ENCODE peak calls at places on chromosomes 7 and 10, in seven cellular contexts. One of them, this sample, is unnamed.

GRCh38 chr7:39392151-39392550 is 174.1 kb upstream of the YAE1 start:
- DNase-seq in PC-3: no peak
- DNase-seq in activated CD8-positive, alpha-beta T cell treated with anti-CD3 and anti-CD28 coated beads for 36 hours: no peak
- DNase-seq in cardiac fibroblast: no peak
- DNase-seq in stomach: no peak
- DNase-seq in spleen: no peak
- DNase-seq in HFFc6: no peak
- DNase-seq in this sample: no peak

GRCh38 chr7:115328018-115328417 is 406.1 kb downstream of the MDFIC start:
- DNase-seq in PC-3: no peak
- DNase-seq in activated CD8-positive, alpha-beta T cell treated with anti-CD3 and anti-CD28 coated beads for 36 hours: no peak
- DNase-seq in cardiac fibroblast: no peak
- DNase-seq in stomach: no peak
- DNase-seq in spleen: no peak
- DNase-seq in HFFc6: no peak
- DNase-seq in this sample: no peak

GRCh38 chr10:4095171-4095570 is 310.2 kb upstream of the KLF6 start:
- DNase-seq in PC-3: no peak
- DNase-seq in activated CD8-positive, alpha-beta T cell treated with anti-CD3 and anti-CD28 coated beads for 36 hours: no peak
- DNase-seq in cardiac fibroblast: no peak
- DNase-seq in stomach: no peak
- DNase-seq in spleen: no peak
- DNase-seq in HFFc6: no peak
- DNase-seq in this sample: no peak

GRCh38 chr10:31947144-31947926 is 18.7 kb upstream of the ARHGAP12 start:
- DNase-seq in PC-3: peak; percentile 86
- DNase-seq in activated CD8-positive, alpha-beta T cell treated with anti-CD3 and anti-CD28 coated beads for 36 hours: no peak
- DNase-seq in cardiac fibroblast: peak; percentile 93
- DNase-seq in stomach: no peak
- DNase-seq in spleen: no peak
- DNase-seq in HFFc6: peak; percentile 85
- DNase-seq in this sample: no peak

GRCh38 chr10:115278294-115278693 is 185.1 kb downstream of the ATRNL1 start:
- DNase-seq in PC-3: no peak
- DNase-seq in activated CD8-positive, alpha-beta T cell treated with anti-CD3 and anti-CD28 coated beads for 36 hours: no peak
- DNase-seq in cardiac fibroblast: no peak
- DNase-seq in stomach: no peak
- DNase-seq in spleen: no peak
- DNase-seq in HFFc6: no peak
- DNase-seq in this sample: no peak

GRCh38 chr10:129877773-129878371 is 86.2 kb downstream of the EBF3 start:
- DNase-seq in PC-3: peak; percentile 15
- DNase-seq in activated CD8-positive, alpha-beta T cell treated with anti-CD3 and anti-CD28 coated beads for 36 hours: peak; percentile 57
- DNase-seq in cardiac fibroblast: peak; percentile 23
- DNase-seq in stomach: no peak
- DNase-seq in spleen: no peak
- DNase-seq in HFFc6: no peak
- DNase-seq in this sample: no peak

GRCh38 chr7:155576416-155576815 is 30.1 kb upstream of the CNPY1 start:
- DNase-seq in PC-3: no peak
- DNase-seq in activated CD8-positive, alpha-beta T cell treated with anti-CD3 and anti-CD28 coated beads for 36 hours: no peak
- DNase-seq in cardiac fibroblast: no peak
- DNase-seq in stomach: no peak
- DNase-seq in spleen: peak; percentile 44
- DNase-seq in HFFc6: no peak
- DNase-seq in this sample: no peak

GRCh38 chr7:1087462-1087809 is 477 bp upstream of the GPER1 start:
- DNase-seq in PC-3: no peak
- DNase-seq in activated CD8-positive, alpha-beta T cell treated with anti-CD3 and anti-CD28 coated beads for 36 hours: no peak
- DNase-seq in cardiac fibroblast: no peak
- DNase-seq in stomach: no peak
- DNase-seq in spleen: no peak
- DNase-seq in HFFc6: peak; percentile 49
- DNase-seq in this sample: no peak

GRCh38 chr7:116180302-116180701 is 30.0 kb upstream of the TES start:
- DNase-seq in PC-3: peak; percentile 73
- DNase-seq in activated CD8-positive, alpha-beta T cell treated with anti-CD3 and anti-CD28 coated beads for 36 hours: peak; percentile 18
- DNase-seq in cardiac fibroblast: peak; percentile 79
- DNase-seq in stomach: no peak
- DNase-seq in spleen: no peak
- DNase-seq in HFFc6: peak; percentile 48
- DNase-seq in this sample: no peak

GRCh38 chr10:22598488-22598887 is 115.9 kb downstream of the PIP4K2A start:
- DNase-seq in PC-3: no peak
- DNase-seq in activated CD8-positive, alpha-beta T cell treated with anti-CD3 and anti-CD28 coated beads for 36 hours: no peak
- DNase-seq in cardiac fibroblast: no peak
- DNase-seq in stomach: no peak
- DNase-seq in spleen: no peak
- DNase-seq in HFFc6: peak; percentile 27
- DNase-seq in this sample: no peak

GRCh38 chr10:133162910-133163856 is 3.2 kb downstream of the KNDC1 start:
- DNase-seq in PC-3: no peak
- DNase-seq in activated CD8-positive, alpha-beta T cell treated with anti-CD3 and anti-CD28 coated beads for 36 hours: no peak
- DNase-seq in cardiac fibroblast: no peak
- DNase-seq in stomach: no peak
- DNase-seq in spleen: no peak
- DNase-seq in HFFc6: no peak
- DNase-seq in this sample: no peak

GRCh38 chr10:3784510-3785250 is at the start of gene KLF6:
- DNase-seq in PC-3: no peak
- DNase-seq in activated CD8-positive, alpha-beta T cell treated with anti-CD3 and anti-CD28 coated beads for 36 hours: peak; percentile 43
- DNase-seq in cardiac fibroblast: peak; percentile 64
- DNase-seq in stomach: peak; percentile 45
- DNase-seq in spleen: peak; percentile 93
- DNase-seq in HFFc6: no peak
- DNase-seq in this sample: peak; percentile 90

DNA sequence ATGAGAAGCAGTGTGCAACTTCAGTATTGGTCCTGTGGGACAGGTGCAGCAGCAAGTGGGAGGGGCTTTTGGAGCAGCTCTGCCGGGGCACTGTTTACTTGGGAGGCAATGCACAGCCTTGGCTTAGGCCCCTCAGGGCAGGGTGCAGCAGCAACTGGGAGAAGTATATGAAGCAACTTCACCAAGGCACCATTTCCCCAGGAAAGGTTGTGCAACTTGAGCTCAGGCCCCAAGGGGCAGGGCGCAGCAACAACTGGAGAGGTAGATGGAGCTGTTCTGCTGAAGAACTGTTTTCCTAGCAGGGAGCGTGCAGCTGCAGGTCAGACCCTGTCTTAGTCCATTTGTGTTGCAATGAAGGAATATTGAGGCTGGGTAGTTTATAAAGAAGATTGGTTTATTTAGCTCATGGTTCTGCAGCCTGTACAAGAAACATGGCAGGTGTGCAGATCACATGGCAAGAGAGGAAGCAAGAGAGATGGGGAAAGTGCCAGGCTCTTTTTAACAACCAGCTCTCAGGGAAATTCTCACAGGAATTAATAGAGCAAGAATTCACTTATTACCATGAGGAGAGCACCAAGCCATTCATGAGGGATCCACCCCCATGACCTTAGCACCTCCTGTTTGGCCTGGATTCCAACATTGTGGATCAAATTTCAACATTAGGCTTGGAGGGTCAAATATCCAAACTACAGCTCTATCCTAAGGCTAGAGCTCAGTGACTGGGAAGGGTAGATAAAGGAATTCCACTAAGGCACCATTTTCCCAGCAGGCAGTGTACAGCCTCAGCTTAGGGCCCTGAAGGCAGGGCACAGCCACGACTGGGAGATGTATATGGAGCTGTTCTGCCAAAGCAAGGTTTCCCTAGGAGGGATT is 10.9 kb downstream of the GPR141 start:
- DNase-seq in PC-3: no peak
- DNase-seq in activated CD8-positive, alpha-beta T cell treated with anti-CD3 and anti-CD28 coated beads for 36 hours: no peak
- DNase-seq in cardiac fibroblast: no peak
- DNase-seq in stomach: no peak
- DNase-seq in spleen: peak; percentile 81
- DNase-seq in HFFc6: no peak
- DNase-seq in this sample: no peak
- TF ChIP-seq CTCF in PC-3: no peak
- TF ChIP-seq CTCF in activated CD8-positive, alpha-beta T cell treated with anti-CD3 and anti-CD28 coated beads for 36 hours: no peak
- TF ChIP-seq CTCF in cardiac fibroblast: no peak
- TF ChIP-seq CTCF in stomach: no peak
- TF ChIP-seq CTCF in spleen: no peak
- TF ChIP-seq CTCF in HFFc6: no peak
- TF ChIP-seq CTCF in this sample: no peak

DNA sequence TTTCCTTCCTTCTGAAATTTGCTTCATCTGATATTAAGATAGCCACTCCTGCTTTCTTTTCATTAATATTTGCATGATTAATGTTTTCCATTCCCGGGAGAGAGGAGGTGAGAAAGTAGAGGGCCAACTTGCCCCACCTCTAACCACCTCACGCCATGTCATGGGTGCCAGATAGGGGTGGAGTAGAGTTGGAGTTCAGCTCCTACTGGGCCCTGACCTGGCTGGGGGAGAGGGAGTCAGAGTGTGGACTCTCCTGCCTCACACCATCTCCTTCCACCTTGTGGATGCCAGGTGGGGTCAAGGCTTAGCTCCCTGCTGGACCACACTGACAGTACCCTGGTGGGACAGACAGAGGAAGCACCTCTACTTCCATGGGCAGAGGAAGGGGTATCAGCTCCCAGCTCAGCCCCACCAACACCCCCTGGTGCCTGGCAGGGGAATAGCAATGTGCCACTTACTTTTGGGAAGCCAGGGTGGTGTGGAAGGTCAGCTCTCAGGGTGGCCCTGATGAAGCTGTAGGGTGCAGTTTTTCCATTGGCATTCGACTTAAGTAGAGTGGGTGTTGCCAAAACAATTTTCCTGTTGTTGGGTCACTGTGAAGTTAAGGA is 28.0 kb downstream of the CHST12 start:
- DNase-seq in PC-3: peak; percentile 50
- DNase-seq in activated CD8-positive, alpha-beta T cell treated with anti-CD3 and anti-CD28 coated beads for 36 hours: peak; percentile 53
- DNase-seq in cardiac fibroblast: no peak
- DNase-seq in stomach: no peak
- DNase-seq in spleen: no peak
- DNase-seq in HFFc6: no peak
- DNase-seq in this sample: no peak
- TF ChIP-seq CTCF in PC-3: peak; percentile 68
- TF ChIP-seq CTCF in activated CD8-positive, alpha-beta T cell treated with anti-CD3 and anti-CD28 coated beads for 36 hours: peak; percentile 72
- TF ChIP-seq CTCF in cardiac fibroblast: peak; percentile 68
- TF ChIP-seq CTCF in stomach: peak; percentile 27
- TF ChIP-seq CTCF in spleen: peak; percentile 34
- TF ChIP-seq CTCF in HFFc6: peak; percentile 62
- TF ChIP-seq CTCF in this sample: peak; percentile 26

GRCh38 chr10:131933016-131933694 is 32.3 kb downstream of the PPP2R2D start:
- DNase-seq in PC-3: no peak
- DNase-seq in activated CD8-positive, alpha-beta T cell treated with anti-CD3 and anti-CD28 coated beads for 36 hours: no peak
- DNase-seq in cardiac fibroblast: no peak
- DNase-seq in stomach: no peak
- DNase-seq in spleen: peak; percentile 69
- DNase-seq in HFFc6: no peak
- DNase-seq in this sample: no peak

GRCh38 chr10:131934769-131935168 is 34.0 kb downstream of the PPP2R2D start:
- DNase-seq in PC-3: no peak
- DNase-seq in activated CD8-positive, alpha-beta T cell treated with anti-CD3 and anti-CD28 coated beads for 36 hours: no peak
- DNase-seq in cardiac fibroblast: no peak
- DNase-seq in stomach: peak; percentile 20
- DNase-seq in spleen: peak; percentile 59
- DNase-seq in HFFc6: no peak
- DNase-seq in this sample: no peak

GRCh38 chr10:131931981-131932380 is 31.2 kb downstream of the PPP2R2D start:
- DNase-seq in PC-3: no peak
- DNase-seq in activated CD8-positive, alpha-beta T cell treated with anti-CD3 and anti-CD28 coated beads for 36 hours: no peak
- DNase-seq in cardiac fibroblast: no peak
- DNase-seq in stomach: peak; percentile 18
- DNase-seq in spleen: peak; percentile 66
- DNase-seq in HFFc6: no peak
- DNase-seq in this sample: no peak

GRCh38 chr10:131935260-131935659 is 34.5 kb downstream of the PPP2R2D start:
- DNase-seq in PC-3: no peak
- DNase-seq in activated CD8-positive, alpha-beta T cell treated with anti-CD3 and anti-CD28 coated beads for 36 hours: no peak
- DNase-seq in cardiac fibroblast: no peak
- DNase-seq in stomach: no peak
- DNase-seq in spleen: peak; percentile 13
- DNase-seq in HFFc6: no peak
- DNase-seq in this sample: no peak

GRCh38 chr10:131933695-131934086 is 32.9 kb downstream of the PPP2R2D start:
- DNase-seq in PC-3: no peak
- DNase-seq in activated CD8-positive, alpha-beta T cell treated with anti-CD3 and anti-CD28 coated beads for 36 hours: no peak
- DNase-seq in cardiac fibroblast: no peak
- DNase-seq in stomach: no peak
- DNase-seq in spleen: no peak
- DNase-seq in HFFc6: no peak
- DNase-seq in this sample: no peak
- TF ChIP-seq CTCF in PC-3: no peak
- TF ChIP-seq CTCF in activated CD8-positive, alpha-beta T cell treated with anti-CD3 and anti-CD28 coated beads for 36 hours: no peak
- TF ChIP-seq CTCF in cardiac fibroblast: no peak
- TF ChIP-seq CTCF in stomach: no peak
- TF ChIP-seq CTCF in spleen: no peak
- TF ChIP-seq CTCF in HFFc6: no peak
- TF ChIP-seq CTCF in this sample: no peak

GRCh38 chr7:143487566-143487965 is 9.9 kb downstream of the TAS2R41 start:
- DNase-seq in PC-3: no peak
- DNase-seq in activated CD8-positive, alpha-beta T cell treated with anti-CD3 and anti-CD28 coated beads for 36 hours: peak; percentile 11
- DNase-seq in cardiac fibroblast: peak; percentile 30
- DNase-seq in stomach: no peak
- DNase-seq in spleen: no peak
- DNase-seq in HFFc6: peak; percentile 66
- DNase-seq in this sample: no peak

GRCh38 chr7:143492043-143492471 is 14.4 kb downstream of the TAS2R41 start:
- DNase-seq in PC-3: peak; percentile 30
- DNase-seq in activated CD8-positive, alpha-beta T cell treated with anti-CD3 and anti-CD28 coated beads for 36 hours: no peak
- DNase-seq in cardiac fibroblast: peak; percentile 48
- DNase-seq in stomach: no peak
- DNase-seq in spleen: no peak
- DNase-seq in HFFc6: peak; percentile 89
- DNase-seq in this sample: no peak

GRCh38 chr7:143492799-143493568 is 15.3 kb downstream of the TAS2R41 start:
- DNase-seq in PC-3: no peak
- DNase-seq in activated CD8-positive, alpha-beta T cell treated with anti-CD3 and anti-CD28 coated beads for 36 hours: no peak
- DNase-seq in cardiac fibroblast: peak; percentile 13
- DNase-seq in stomach: no peak
- DNase-seq in spleen: no peak
- DNase-seq in HFFc6: peak; percentile 39
- DNase-seq in this sample: no peak

GRCh38 chr7:143493755-143494154 is 16.1 kb downstream of the TAS2R41 start:
- DNase-seq in PC-3: no peak
- DNase-seq in activated CD8-positive, alpha-beta T cell treated with anti-CD3 and anti-CD28 coated beads for 36 hours: no peak
- DNase-seq in cardiac fibroblast: peak; percentile 14
- DNase-seq in stomach: no peak
- DNase-seq in spleen: no peak
- DNase-seq in HFFc6: no peak
- DNase-seq in this sample: no peak

GRCh38 chr7:143490719-143491306 is 13.1 kb downstream of the TAS2R41 start:
- DNase-seq in PC-3: peak; percentile 39
- DNase-seq in activated CD8-positive, alpha-beta T cell treated with anti-CD3 and anti-CD28 coated beads for 36 hours: peak; percentile 38
- DNase-seq in cardiac fibroblast: peak; percentile 49
- DNase-seq in stomach: no peak
- DNase-seq in spleen: no peak
- DNase-seq in HFFc6: no peak
- DNase-seq in this sample: no peak
- TF ChIP-seq CTCF in PC-3: peak; percentile 73
- TF ChIP-seq CTCF in activated CD8-positive, alpha-beta T cell treated with anti-CD3 and anti-CD28 coated beads for 36 hours: peak; percentile 56
- TF ChIP-seq CTCF in cardiac fibroblast: peak; percentile 87
- TF ChIP-seq CTCF in stomach: no peak
- TF ChIP-seq CTCF in spleen: no peak
- TF ChIP-seq CTCF in HFFc6: peak; percentile 68
- TF ChIP-seq CTCF in this sample: peak; percentile 70

GRCh38 chr10:17115683-17116082 is 13.9 kb downstream of the CUBN start:
- DNase-seq in PC-3: peak; percentile 68
- DNase-seq in activated CD8-positive, alpha-beta T cell treated with anti-CD3 and anti-CD28 coated beads for 36 hours: no peak
- DNase-seq in cardiac fibroblast: peak; percentile 12
- DNase-seq in stomach: no peak
- DNase-seq in spleen: no peak
- DNase-seq in HFFc6: peak; percentile 67
- DNase-seq in this sample: no peak
- TF ChIP-seq CTCF in PC-3: peak; percentile 33
- TF ChIP-seq CTCF in activated CD8-positive, alpha-beta T cell treated with anti-CD3 and anti-CD28 coated beads for 36 hours: no peak
- TF ChIP-seq CTCF in cardiac fibroblast: no peak
- TF ChIP-seq CTCF in stomach: no peak
- TF ChIP-seq CTCF in spleen: no peak
- TF ChIP-seq CTCF in HFFc6: peak; percentile 60
- TF ChIP-seq CTCF in this sample: no peak

This sample was measured in osteocyte.